ENCODE peak calls at places on chromosomes 12 and 14, in ten cellular contexts. G, I, R, D, V, E, Q, U, A and L are unnamed samples.

GRCh38 chr12:17322090-17322489 is 716.1 kb upstream of the LMO3 start:
- DNase-seq in U (no peak), A (no peak), G (no peak), I (no peak), Q (no peak), E (no peak), V (no peak), D (no peak), R (no peak), L (no peak)

GRCh38 chr12:5912437-5913334 is 32.4 kb downstream of the ANO2 start:
- DNase-seq in R (no peak), I (no peak), A (peak), D (no peak), Q (no peak), V (no peak), G (no peak), U (no peak), E (no peak), L (no peak)

GRCh38 chr12:121034906-121035305 is 4.1 kb downstream of the OASL start:
- DNase-seq in U (no peak), A (no peak), G (no peak), D (no peak), Q (no peak), V (no peak), E (no peak), I (no peak), R (no peak), L (no peak)

GRCh38 chr14:51304956-51305355 is 64.9 kb downstream of the TMX1 start:
- DNase-seq in A (no peak), V (no peak), G (peak), Q (no peak), U (no peak), D (no peak), R (no peak), I (no peak), E (no peak), L (no peak)

GRCh38 chr14:72844528-72844927 is 49.4 kb downstream of the DPF3 start:
- DNase-seq in V (no peak), U (no peak), G (no peak), E (no peak), Q (no peak), D (no peak), R (no peak), A (no peak), I (no peak), L (no peak)

GRCh38 chr14:53865716-53866115 is 90.9 kb downstream of the BMP4 start:
- DNase-seq in V (no peak), U (no peak), A (no peak), R (no peak), D (no peak), I (no peak), E (no peak), G (peak), Q (no peak), L (no peak)

GRCh38 chr14:92586001-92586947 is 72.7 kb downstream of the RIN3 start:
- DNase-seq in Q (no peak), E (peak), G (peak), R (no peak), D (no peak), U (peak), V (no peak), A (no peak), I (no peak), L (no peak)

GRCh38 chr12:128974881-128975280 is 121.6 kb downstream of the GLT1D1 start:
- DNase-seq in A (no peak), U (no peak), D (no peak), V (no peak), G (no peak), I (no peak), Q (no peak), R (no peak), E (no peak), L (no peak)

GRCh38 chr12:47077206-47078085 is 2.0 kb upstream of the PCED1B start:
- DNase-seq in V (no peak), I (no peak), A (no peak), Q (no peak), R (no peak), E (no peak), G (no peak), D (no peak), U (no peak), L (no peak)

GRCh38 chr12:70482764-70483163 is 116.7 kb downstream of the KCNMB4 start:
- DNase-seq in G (no peak), E (no peak), U (no peak), A (no peak), R (no peak), I (no peak), V (no peak), D (no peak), Q (no peak), L (no peak)

GRCh38 chr14:32004300-32004699 is 72.8 kb upstream of the ARHGAP5 start:
- DNase-seq in U (no peak), R (no peak), E (no peak), I (no peak), A (no peak), G (peak), D (no peak), V (no peak), Q (no peak), L (no peak)